ENCODE peak calls at places on chromosomes 7 and 10, in six cellular contexts. E is fibroblast of lung, W is hepatocyte, T is heart left ventricle, C is IMR-90, X is Peyer's patch. L is an unnamed sample. For H3K4me1, the result is how much of the 10 kb centered on the place peaks cover.

GRCh38 chr10:19724287-19724686 is 91.9 kb upstream of the PLXDC2 start:
- DNase-seq in E (no peak), C (no peak), X (no peak), T (no peak), W (no peak), L (no peak)

GRCh38 chr7:55432506-55432905 is 67.4 kb downstream of the LANCL2 start:
- DNase-seq in T (no peak), E (no peak), W (no peak), C (no peak), X (no peak), L (no peak)

GRCh38 chr7:78769551-78770101 is 683.8 kb downstream of the MAGI2 start:
- DNase-seq in C (no peak), W (no peak), E (no peak), T (no peak), X (no peak), L (no peak)

GRCh38 chr7:156218544-156219306 is 406.5 kb upstream of the SHH start:
- DNase-seq in E (no peak), C (no peak), T (no peak), W (no peak), X (no peak), L (no peak)

GRCh38 chr10:103855424-103855823 is at the start of gene SH3PXD2A:
- DNase-seq in E (peak), T (peak), X (no peak), W (peak), C (no peak), L (no peak)

GRCh38 chr10:124992462-124993344 is 50.8 kb downstream of the ZRANB1 start:
- DNase-seq in E (peak), T (peak), C (peak), W (peak), X (peak), L (peak)

GRCh38 chr10:119111968-119112515 is 8.1 kb downstream of the DENND10 start:
- DNase-seq in E (peak), W (no peak), T (no peak), C (peak), X (no peak), L (no peak)

GRCh38 chr10:132422169-132422691 is 25.2 kb downstream of the PWWP2B start:
- DNase-seq in T (no peak), C (no peak), E (no peak), W (no peak), X (peak), L (no peak)

GRCh38 chr10:6033954-6034353 is 28.2 kb downstream of the IL2RA start:
- DNase-seq in X (no peak), T (no peak), W (no peak), E (peak), C (no peak), L (no peak)

GRCh38 chr10:15485684-15486316 is 114.7 kb upstream of the FAM171A1 start:
- DNase-seq in X (no peak), C (no peak), E (peak), W (no peak), T (no peak), L (no peak)

GRCh38 chr10:71941318-71941717 is 22.9 kb upstream of the CHST3 start:
- DNase-seq in W (no peak), T (no peak), X (no peak), E (no peak), C (no peak), L (no peak)

GRCh38 chr10:17290226-17290625 is 62.2 kb downstream of the VIM start:
- DNase-seq in W (no peak), E (peak), C (peak), T (no peak), X (no peak), L (no peak)

GRCh38 chr10:26624017-26624416 is 73.5 kb upstream of the PDSS1 start:
- DNase-seq in C (no peak), X (no peak), T (no peak), E (no peak), W (no peak), L (no peak)

GRCh38 chr10:103663802-103664201 is 170.3 kb downstream of the NEURL1 start:
- DNase-seq in X (no peak), E (no peak), C (no peak), W (no peak), T (peak), L (peak)

GRCh38 chr10:97648557-97649404 is 8.3 kb downstream of the PI4K2A start:
- DNase-seq in W (peak), X (peak), E (peak), T (no peak), C (peak), L (no peak)

GRCh38 chr10:12847361-12847975 is 154.0 kb downstream of the CCDC3 start:
- DNase-seq in C (no peak), T (no peak), X (no peak), W (no peak), E (no peak), L (no peak)

GRCh38 chr10:71921319-71922027 is 42.7 kb upstream of the CHST3 start:
- DNase-seq in W (peak), X (no peak), E (no peak), C (no peak), T (no peak), L (no peak)

GRCh38 chr7:149126662-149127321 is 668 bp upstream of the ZNF425 start:
- DNase-seq in C (peak), W (peak), X (peak), T (peak), E (peak), L (peak)

GRCh38 chr7:144085978-144086377 is at the start of gene OR2A12:
- DNase-seq in T (no peak), C (no peak), E (no peak), X (no peak), W (no peak), L (no peak)

GRCh38 chr7:48089415-48089975 is 430 bp downstream of the UPP1 start:
- DNase-seq in C (no peak), T (peak), X (peak), W (peak), E (peak), L (peak)

GRCh38 chr10:94062611-94063010 is 68.9 kb downstream of the PLCE1 start:
- DNase-seq in C (no peak), W (no peak), X (no peak), E (no peak), T (no peak), L (no peak)

GRCh38 chr10:110931769-110932381 is 12.5 kb downstream of the SHOC2 start:
- DNase-seq in W (no peak), E (no peak), C (no peak), T (no peak), X (no peak), L (no peak)

GRCh38 chr10:52752801-52753437 is 19.7 kb downstream of the MBL2 start:
- DNase-seq in X (no peak), W (no peak), C (no peak), E (no peak), T (no peak), L (no peak)

GRCh38 chr10:62012318-62012717 is 110.8 kb downstream of the ARID5B start:
- DNase-seq in E (no peak), T (no peak), X (no peak), C (no peak), W (no peak), L (no peak)

GRCh38 chr10:79184649-79185048 is 115.9 kb downstream of the ZMIZ1 start:
- DNase-seq in C (no peak), T (no peak), E (no peak), W (no peak), X (no peak), L (no peak)

GRCh38 chr10:79182763-79183467 is 114.1 kb downstream of the ZMIZ1 start:
- DNase-seq in W (peak), E (peak), T (peak), C (no peak), X (no peak), L (peak)

GRCh38 chr10:79183468-79183865 is 114.7 kb downstream of the ZMIZ1 start:
- DNase-seq in E (no peak), C (no peak), X (no peak), W (no peak), T (no peak), L (no peak)

GRCh38 chr10:79185067-79185774 is 116.5 kb downstream of the ZMIZ1 start:
- DNase-seq in C (peak), E (peak), T (no peak), X (no peak), W (no peak), L (no peak)

DNA sequence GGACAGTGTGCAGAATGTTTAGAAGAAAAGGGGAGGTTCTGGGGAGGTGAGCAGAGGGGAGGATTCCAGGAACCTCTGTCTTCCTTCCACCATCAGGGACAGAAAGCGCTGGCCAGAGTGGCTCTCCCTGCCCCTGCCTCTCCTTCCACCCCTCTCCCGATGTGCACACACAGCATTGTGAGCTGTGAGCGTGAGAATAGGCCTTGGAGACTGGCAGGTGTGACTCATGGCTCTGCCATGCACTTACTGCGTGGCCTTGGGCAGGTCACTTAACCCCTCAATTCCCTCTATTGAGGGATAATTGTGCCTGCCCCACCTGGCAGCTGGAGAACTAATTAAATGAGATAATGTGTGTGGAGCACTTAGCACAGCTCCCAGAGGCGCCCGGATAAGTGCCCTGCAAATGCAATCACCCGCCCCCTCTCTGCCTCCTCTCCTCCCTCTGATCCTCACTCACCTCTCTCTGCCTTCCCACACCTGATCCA is 115.4 kb downstream of the ZMIZ1 start:
- DNase-seq in E (peak), W (peak), T (no peak), C (peak), X (no peak), L (peak)
- H3K4me1 ChIP-seq in E (half or more), W (half or more), T (half or more), C (half or more), X (under half), L (half or more)

DNA sequence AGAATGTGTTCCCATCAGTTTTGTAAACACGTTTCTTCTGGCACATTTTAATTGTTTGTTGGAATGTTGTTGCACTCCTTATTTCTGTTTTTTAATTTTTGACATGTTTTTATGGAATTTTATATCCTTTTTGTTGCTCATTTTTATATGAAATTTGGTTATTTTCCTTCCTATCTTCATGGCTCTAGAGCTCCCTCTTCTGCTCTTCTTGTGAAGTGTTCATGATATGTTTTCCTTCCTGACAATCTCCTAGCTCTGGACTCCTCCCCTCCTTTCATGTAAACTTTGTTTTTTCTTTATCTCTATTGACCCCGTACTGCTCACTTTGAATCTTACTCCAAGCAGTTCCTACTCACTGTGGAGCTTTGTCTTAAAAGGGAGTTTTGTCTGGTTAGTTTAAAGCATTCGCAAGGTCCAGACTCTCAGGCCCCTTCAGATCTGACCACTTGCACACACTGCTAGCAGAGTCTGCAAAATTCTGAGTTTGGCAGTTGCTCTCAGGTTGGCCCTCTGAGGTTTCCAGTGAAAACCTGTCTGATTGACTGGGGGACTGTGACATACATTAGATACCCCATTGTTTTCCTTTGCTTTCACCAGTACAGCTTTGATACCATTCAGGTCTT is 149.4 kb downstream of the XPNPEP1 start:
- DNase-seq in W (peak), T (no peak), E (peak), C (peak), X (no peak), L (no peak)
- H3K4me1 ChIP-seq in W (under half), T (under half), E (under half), C (under half), X (under half), L (under half)

GRCh38 chr7:93902777-93903423 is 3.5 kb upstream of the GNGT1 start:
- DNase-seq in X (no peak), W (peak), C (peak), E (peak), T (no peak), L (no peak)

GRCh38 chr7:93895859-93896258 is 5.3 kb upstream of the TFPI2 start:
- DNase-seq in T (no peak), C (no peak), E (no peak), X (no peak), W (no peak), L (no peak)

GRCh38 chr7:93894966-93895650 is 4.6 kb upstream of the TFPI2 start:
- DNase-seq in X (no peak), C (no peak), W (no peak), T (no peak), E (peak), L (no peak)

GRCh38 chr7:93894426-93894825 is 3.9 kb upstream of the TFPI2 start:
- DNase-seq in W (no peak), X (no peak), T (no peak), C (no peak), E (peak), L (no peak)

DNA sequence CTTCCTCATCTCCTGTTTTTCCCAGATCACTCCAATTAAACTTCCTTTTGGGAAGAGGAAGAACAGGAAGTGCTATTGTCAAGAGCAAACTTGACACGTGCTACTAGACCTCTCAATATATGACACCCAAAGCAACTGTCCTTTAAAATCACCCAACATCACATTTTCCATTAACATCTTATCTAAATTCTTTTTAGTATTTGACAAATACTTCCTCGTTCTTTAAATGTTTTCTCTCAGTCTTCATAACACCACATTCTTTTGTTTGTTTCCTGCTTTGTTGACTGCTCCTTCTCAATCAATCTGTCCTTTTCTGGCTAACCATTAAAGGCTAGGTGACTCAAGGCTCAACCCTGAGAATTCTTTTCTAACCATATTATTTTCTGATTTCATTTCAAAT is 7.1 kb upstream of the TFPI2 start:
- DNase-seq in X (no peak), W (no peak), T (no peak), C (no peak), E (no peak), L (no peak)
- H3K4me1 ChIP-seq in X (under half), W (under half), T (under half), C (under half), E (under half), L (under half)

GRCh38 chr7:15352807-15353206 is 209.0 kb downstream of the AGMO start:
- DNase-seq in E (no peak), X (no peak), T (no peak), C (no peak), W (no peak), L (no peak)

DNA sequence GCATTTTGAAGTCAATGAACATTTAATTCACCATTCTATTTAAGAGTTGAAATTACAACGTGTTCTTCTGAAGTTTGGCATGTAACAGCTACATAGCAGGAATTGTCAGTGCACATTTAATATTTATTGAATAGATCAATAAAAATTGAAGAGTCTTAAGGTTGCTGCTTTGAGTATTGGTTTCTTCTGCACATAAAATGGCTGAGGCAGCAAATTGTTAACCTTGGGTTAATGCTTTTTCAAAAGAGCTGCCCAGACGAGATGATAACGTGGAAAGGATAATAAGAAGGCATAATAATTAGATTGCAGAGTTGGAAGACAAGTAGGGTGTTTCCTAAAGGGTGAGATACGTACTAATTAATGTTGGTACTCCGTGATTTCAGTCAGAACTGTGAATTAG is 203.7 kb downstream of the AGMO start:
- DNase-seq in T (no peak), C (no peak), W (no peak), E (no peak), X (no peak), L (no peak)
- H3K4me1 ChIP-seq in T (under half), C (under half), W (under half), E (under half), X (under half), L (under half)

GRCh38 chr10:47259521-47259920 is 40.5 kb upstream of the GDF10 start:
- DNase-seq in W (no peak), X (no peak), C (no peak), E (no peak), T (no peak), L (no peak)
- H3K4me1 ChIP-seq in W (under half), X (under half), C (under half), E (under half), T (under half), L (under half)

GRCh38 chr10:86870679-86871078 is 86.7 kb downstream of the MMRN2 start:
- DNase-seq in W (no peak), T (no peak), E (no peak), X (no peak), C (no peak), L (no peak)
- H3K4me1 ChIP-seq in W (under half), T (under half), E (under half), X (under half), C (under half), L (under half)

L was measured in stomach.